ENCODE peak calls at places on chromosomes 7 and 10, in four cellular contexts. L, V, M and K are unnamed samples.

GRCh38 chr7:133676805-133677370 is 424.0 kb downstream of the EXOC4 start:
- DNase-seq in L (no peak), V (no peak), M (no peak), K (no peak)

GRCh38 chr10:44865289-44865671 is 45.9 kb upstream of the TMEM72 start:
- DNase-seq in M (peak; percentile 61), V (no peak), L (no peak), K (no peak)

GRCh38 chr7:479115-479947 is 40.3 kb downstream of the PDGFA start:
- DNase-seq in V (no peak), M (peak; percentile 19), L (no peak), K (no peak)

GRCh38 chr7:114539575-114539974 is 125.0 kb downstream of the FOXP2 start:
- DNase-seq in M (peak; percentile 28), L (peak; percentile 4), V (peak; percentile 10), K (no peak)

GRCh38 chr10:14200645-14201534 is 129.8 kb downstream of the FRMD4A start:
- DNase-seq in M (no peak), V (peak; percentile 55), L (no peak), K (no peak)

GRCh38 chr10:119449760-119450461 is 92.6 kb downstream of the RGS10 start:
- DNase-seq in L (peak; percentile 19), M (peak; percentile 68), V (no peak), K (no peak)

GRCh38 chr10:63520463-63521388 is 475 bp upstream of the REEP3 start:
- DNase-seq in M (peak; percentile 90), V (peak; percentile 69), L (peak; percentile 79), K (peak; percentile 25)

GRCh38 chr10:75209325-75210192 is 1.0 kb upstream of the VDAC2 start:
- DNase-seq in M (peak; percentile 89), L (peak; percentile 76), V (peak; percentile 48), K (peak; percentile 58)

GRCh38 chr10:99784025-99784730 is 1.7 kb downstream of the ABCC2 start:
- DNase-seq in M (no peak), L (peak; percentile 59), V (no peak), K (no peak)